ENCODE peak calls at places on chromosome 22, in seven cellular contexts. D, W, Q, F, H, G and X are unnamed samples. For H3K36me3, the result is how much of the 10 kb centered on the place peaks cover.

GRCh38 chr22:28977050-28977449 is 84.6 kb downstream of the C22orf31 start:
- DNase-seq in D (no peak), W (no peak), Q (peak), F (peak), H (no peak), G (no peak), X (no peak)

GRCh38 chr22:30325724-30326703 is 727 bp downstream of the TBC1D10A start:
- DNase-seq in D (no peak), W (peak), Q (no peak), F (peak), H (peak), G (no peak), X (no peak)

GRCh38 chr22:47210686-47211085 is 448.2 kb downstream of the TBC1D22A start:
- DNase-seq in D (peak), W (no peak), Q (no peak), F (no peak), H (no peak), G (no peak), X (no peak)

GRCh38 chr22:32864596-32864995 is 63.1 kb downstream of the TIMP3 start:
- DNase-seq in D (no peak), W (no peak), Q (no peak), F (no peak), H (no peak), G (no peak), X (no peak)

GRCh38 chr22:31243339-31244043 is 31.4 kb downstream of the LIMK2 start:
- DNase-seq in D (no peak), W (no peak), Q (peak), F (no peak), H (no peak), G (no peak), X (peak)

GRCh38 chr22:33116846-33117547 is 58.8 kb upstream of the SYN3 start:
- DNase-seq in D (no peak), W (no peak), Q (no peak), F (no peak), H (no peak), G (no peak), X (peak)

GRCh38 chr22:33658775-33659174 is 261.5 kb downstream of the LARGE1 start:
- DNase-seq in D (no peak), W (no peak), Q (no peak), F (no peak), H (no peak), G (peak), X (no peak)

GRCh38 chr22:22357024-22357868 is 112.7 kb downstream of the VPREB1 start:
- DNase-seq in D (no peak), W (peak), Q (peak), F (peak), H (peak), G (peak), X (peak)

GRCh38 chr22:22210375-22210774 is 34.2 kb upstream of the VPREB1 start:
- DNase-seq in D (no peak), W (no peak), Q (peak), F (no peak), H (no peak), G (peak), X (peak)

GRCh38 chr22:29359469-29359868 is 28.9 kb downstream of the AP1B1 start:
- DNase-seq in D (peak), W (peak), Q (peak), F (peak), H (peak), G (peak), X (peak)

GRCh38 chr22:41512421-41513194 is 31.7 kb downstream of the POLR3H start:
- DNase-seq in D (no peak), W (peak), Q (peak), F (peak), H (peak), G (peak), X (peak)

GRCh38 chr22:46267431-46268279 is at the start of gene TTC38:
- DNase-seq in D (peak), W (peak), Q (peak), F (peak), H (peak), G (peak), X (peak)

GRCh38 chr22:31139866-31140716 is at the start of gene PLA2G3:
- DNase-seq in D (no peak), W (peak), Q (peak), F (peak), H (peak), G (peak), X (peak)

GRCh38 chr22:36037102-36037758 is 8.6 kb upstream of the RBFOX2 start:
- DNase-seq in D (no peak), W (no peak), Q (no peak), F (no peak), H (no peak), G (no peak), X (no peak)

GRCh38 chr22:26672060-26672471 is 14.7 kb downstream of the MIAT start:
- DNase-seq in D (no peak), W (no peak), Q (no peak), F (no peak), H (no peak), G (no peak), X (no peak)

DNA sequence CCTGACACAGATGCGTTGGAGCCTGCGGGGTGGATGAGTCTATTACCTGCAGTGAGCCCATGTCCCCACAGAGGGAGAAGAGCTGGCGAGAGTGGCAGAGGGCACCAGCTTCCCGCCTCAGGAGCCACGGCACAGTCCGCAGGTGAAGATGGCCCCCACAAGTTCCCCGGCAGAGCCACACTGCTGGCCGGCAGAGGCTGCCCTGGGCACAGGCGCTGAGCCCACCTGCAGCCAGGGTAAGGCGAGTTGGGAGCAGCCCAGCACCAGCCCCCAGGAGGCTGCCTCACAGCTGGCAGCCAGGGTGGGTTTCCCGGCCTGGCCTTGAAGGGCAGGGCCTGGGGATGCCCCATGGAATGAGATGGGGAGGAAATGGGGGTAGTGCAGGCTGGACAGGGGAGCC is 5.2 kb upstream of the SUSD2 start:
- DNase-seq in D (no peak), W (no peak), Q (no peak), F (no peak), H (no peak), G (no peak), X (no peak)
- H3K36me3 ChIP-seq in D (under half), W (under half), Q (under half), F (under half), H (under half), G (under half), X (under half)

GRCh38 chr22:19106886-19107729 is 15.1 kb downstream of the DGCR2 start:
- DNase-seq in D (no peak), W (no peak), Q (no peak), F (no peak), H (no peak), G (no peak), X (no peak)

GRCh38 chr22:19105456-19105855 is 16.8 kb downstream of the DGCR2 start:
- DNase-seq in D (no peak), W (no peak), Q (no peak), F (no peak), H (no peak), G (no peak), X (no peak)

GRCh38 chr22:19107730-19108074 is 14.5 kb downstream of the DGCR2 start:
- DNase-seq in D (no peak), W (no peak), Q (no peak), F (no peak), H (no peak), G (no peak), X (no peak)

GRCh38 chr22:19103881-19104821 is 18.1 kb downstream of the DGCR2 start:
- DNase-seq in D (no peak), W (no peak), Q (peak), F (no peak), H (no peak), G (peak), X (peak)

DNA sequence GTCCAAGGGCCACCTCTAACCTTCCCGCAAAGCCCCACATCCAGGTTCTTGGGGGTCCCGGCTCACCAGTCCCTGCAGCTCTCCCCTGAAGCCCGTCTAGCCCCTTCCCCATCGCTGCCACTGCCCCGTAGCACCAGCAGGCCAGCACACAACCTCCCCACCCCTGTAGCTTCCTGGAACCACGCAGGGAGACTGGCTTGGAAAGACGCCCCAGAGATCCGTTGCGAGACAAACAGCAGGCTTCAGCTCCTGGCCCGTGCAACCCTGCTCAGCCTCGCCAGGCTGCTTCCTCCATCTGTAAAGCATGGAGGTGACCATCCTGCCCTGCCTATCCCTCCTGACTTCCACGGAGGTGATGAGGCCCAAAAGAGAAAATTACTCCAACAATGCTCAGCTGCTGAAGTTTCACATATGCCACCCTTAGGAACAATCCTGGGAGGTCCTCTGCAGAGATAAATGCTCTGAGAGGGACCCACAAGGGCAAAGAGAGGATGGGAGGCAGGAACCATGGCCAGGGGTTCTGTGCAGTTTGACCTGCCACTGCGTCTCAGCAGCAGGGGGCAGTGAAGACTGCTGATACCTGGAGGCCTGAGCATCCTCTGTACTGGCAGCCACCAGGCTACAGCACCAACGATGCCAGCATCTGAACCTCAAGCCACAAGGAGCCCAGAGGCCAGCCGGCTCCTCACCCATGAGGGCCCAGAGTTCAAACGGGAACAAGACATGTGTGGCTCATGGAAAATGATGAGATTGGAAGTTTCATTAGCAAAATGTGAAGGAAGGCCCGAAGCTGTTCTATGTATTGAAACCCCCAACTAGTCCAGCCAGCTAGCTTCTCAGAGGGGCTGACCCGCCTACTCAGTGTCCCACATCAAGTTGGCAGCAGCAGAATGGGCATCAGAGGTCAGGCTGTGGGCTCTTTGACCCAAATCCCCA is 16.1 kb downstream of the DGCR2 start:
- DNase-seq in D (no peak), W (no peak), Q (no peak), F (peak), H (no peak), G (no peak), X (no peak)
- TF ChIP-seq CTCF in D (no peak), W (peak), Q (no peak), F (peak), H (no peak), G (no peak), X (peak)

GRCh38 chr22:40348025-40348658 is 1.8 kb downstream of the ADSL start:
- DNase-seq in D (no peak), W (peak), Q (peak), F (peak), H (peak), G (peak), X (peak)
- H3K4me3 ChIP-seq in D (no peak), W (peak), Q (peak), F (peak), H (peak), G (no peak), X (no peak)

GRCh38 chr22:19368876-19369275 is 62.7 kb downstream of the HIRA start:
- DNase-seq in D (no peak), W (no peak), Q (no peak), F (no peak), H (no peak), G (no peak), X (no peak)
- H3K36me3 ChIP-seq in D (under half), W (half or more), Q (under half), F (under half), H (half or more), G (under half), X (under half)

GRCh38 chr22:50473088-50473487 is 1.7 kb downstream of the SBF1 start:
- DNase-seq in D (no peak), W (peak), Q (no peak), F (peak), H (no peak), G (no peak), X (peak)
- TF ChIP-seq CTCF in D (no peak), W (peak), Q (no peak), F (peak), H (peak), G (no peak), X (peak)

DNA sequence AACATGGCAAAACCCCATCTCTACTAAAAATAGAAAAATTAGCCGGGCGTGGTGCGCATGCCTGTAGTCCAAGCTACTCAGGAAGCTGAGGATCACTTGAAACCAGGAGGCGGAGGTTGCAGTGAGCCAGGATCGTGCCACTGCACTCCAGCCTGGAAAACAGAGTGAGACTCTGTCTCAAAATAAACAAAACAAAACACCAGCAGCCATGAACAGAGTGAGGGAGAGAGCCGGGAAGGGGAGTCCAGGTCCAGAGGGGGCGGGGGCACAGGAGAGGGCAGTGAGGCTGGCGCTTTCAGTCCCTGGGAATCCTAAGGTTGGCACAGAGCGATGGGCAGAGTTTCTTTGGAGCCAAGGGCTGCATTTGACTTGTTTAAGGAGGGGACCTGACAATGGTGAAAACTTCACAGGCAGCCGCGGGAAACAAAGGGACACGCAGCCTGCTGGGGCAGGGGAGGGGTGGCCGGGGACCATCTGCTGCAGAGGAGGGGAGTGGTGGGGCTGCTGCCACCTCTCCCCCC is 2.5 kb downstream of the MFNG start:
- DNase-seq in D (no peak), W (no peak), Q (peak), F (no peak), H (no peak), G (no peak), X (no peak)
- H3K4me3 ChIP-seq in D (peak), W (no peak), Q (no peak), F (no peak), H (no peak), G (no peak), X (no peak)

GRCh38 chr22:25360411-25360810 is 141.0 kb downstream of the CRYBB2 start:
- DNase-seq in D (no peak), W (no peak), Q (no peak), F (no peak), H (no peak), G (no peak), X (no peak)

GRCh38 chr22:25357056-25357455 is 137.6 kb downstream of the CRYBB2 start:
- DNase-seq in D (no peak), W (no peak), Q (no peak), F (no peak), H (no peak), G (no peak), X (no peak)

GRCh38 chr22:25359601-25360261 is 140.3 kb downstream of the CRYBB2 start:
- DNase-seq in D (no peak), W (no peak), Q (no peak), F (no peak), H (no peak), G (no peak), X (no peak)

GRCh38 chr22:25357606-25358420 is 138.4 kb downstream of the CRYBB2 start:
- DNase-seq in D (no peak), W (no peak), Q (no peak), F (no peak), H (no peak), G (no peak), X (no peak)

GRCh38 chr22:25358421-25359170 is 139.2 kb downstream of the CRYBB2 start:
- DNase-seq in D (no peak), W (no peak), Q (no peak), F (no peak), H (no peak), G (no peak), X (no peak)
- H3K36me3 ChIP-seq in D (under half), W (under half), Q (under half), F (under half), H (under half), G (half or more), X (under half)

GRCh38 chr22:37696657-37697539 is at the start of gene TRIOBP:
- DNase-seq in D (peak), W (peak), Q (peak), F (peak), H (peak), G (peak), X (peak)
- TF ChIP-seq CTCF in D (peak), W (peak), Q (peak), F (peak), H (peak), G (peak), X (peak)

GRCh38 chr22:44667829-44668189 is 34.2 kb upstream of the PRR5 start:
- DNase-seq in D (no peak), W (peak), Q (no peak), F (no peak), H (no peak), G (no peak), X (no peak)

GRCh38 chr22:44668886-44669724 is 32.9 kb upstream of the PRR5 start:
- DNase-seq in D (no peak), W (peak), Q (no peak), F (no peak), H (no peak), G (no peak), X (no peak)

GRCh38 chr22:44670220-44670983 is 31.6 kb upstream of the PRR5 start:
- DNase-seq in D (no peak), W (peak), Q (no peak), F (no peak), H (no peak), G (no peak), X (no peak)

GRCh38 chr22:44668190-44668885 is 33.7 kb upstream of the PRR5 start:
- DNase-seq in D (no peak), W (peak), Q (no peak), F (peak), H (peak), G (no peak), X (no peak)

DNA sequence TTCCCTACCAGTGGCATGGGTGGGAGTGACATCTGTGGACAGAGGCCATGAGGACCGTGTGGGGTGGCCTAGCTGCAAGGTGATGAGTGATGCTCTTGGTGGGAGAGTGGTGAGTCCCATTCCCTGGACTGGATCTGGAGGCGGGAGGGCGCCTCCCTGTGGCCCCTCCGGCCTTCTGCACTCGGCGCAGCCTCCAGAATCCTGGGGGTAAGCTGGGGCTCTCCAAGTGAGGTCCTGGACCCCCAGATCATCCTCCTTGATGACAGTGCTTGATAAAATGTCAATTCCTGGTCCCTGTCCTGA is 32.3 kb upstream of the PRR5 start:
- DNase-seq in D (no peak), W (peak), Q (no peak), F (peak), H (peak), G (peak), X (no peak)
- H3K4me3 ChIP-seq in D (no peak), W (no peak), Q (no peak), F (peak), H (no peak), G (peak), X (no peak)

DNA sequence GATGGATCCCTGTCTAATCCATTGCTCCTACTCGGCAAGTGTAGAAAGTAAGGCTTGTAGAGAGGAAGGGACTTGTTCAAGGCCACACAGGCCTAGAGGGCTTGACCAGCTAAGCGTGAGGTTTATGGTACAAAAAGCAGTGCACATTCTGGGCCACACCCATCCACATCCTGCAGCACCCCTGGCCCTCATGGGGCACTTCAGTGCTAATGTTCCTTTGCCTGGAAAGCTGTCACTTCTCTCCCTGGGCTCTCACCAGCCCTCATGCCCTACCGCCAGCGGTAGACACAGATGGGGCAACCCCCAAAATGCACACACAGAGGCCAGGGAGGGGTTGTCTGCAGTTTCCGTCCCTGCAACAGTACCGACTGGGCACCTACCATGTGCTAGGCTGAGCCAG is 7.1 kb upstream of the MGAT3 start:
- DNase-seq in D (no peak), W (no peak), Q (no peak), F (no peak), H (no peak), G (no peak), X (no peak)
- H3K36me3 ChIP-seq in D (under half), W (under half), Q (under half), F (under half), H (under half), G (under half), X (under half)